ENCODE peak calls at places on chromosome 12, in eight cellular contexts. Y, K, L, R, P, O, Z and S are unnamed samples.
A peak's percentile ranks its signal among the peaks of the same experiment; 100 is the strongest.

GRCh38 chr12:4117386-4118016 is 156.1 kb upstream of the CCND2 start:
- DNase-seq in Y (no peak), L (no peak), Z (no peak), O (no peak), R (no peak), P (no peak), K (no peak), S (no peak)

GRCh38 chr12:101824831-101825230 is 5.9 kb downstream of the GNPTAB start:
- DNase-seq in R (no peak), Z (no peak), K (no peak), L (no peak), P (no peak), Y (no peak), O (no peak), S (no peak)

GRCh38 chr12:85872497-85873091 is 1.5 kb upstream of the NTS start:
- DNase-seq in Y (no peak), R (no peak), K (no peak), L (no peak), Z (peak; percentile 67), P (peak; percentile 68), O (no peak), S (no peak)

GRCh38 chr12:9761407-9761736 is 671 bp upstream of the CD69 start:
- DNase-seq in Z (no peak), K (no peak), L (no peak), Y (no peak), R (peak; percentile 83), O (no peak), P (no peak), S (no peak)

GRCh38 chr12:110758922-110759321 is 16.2 kb upstream of the PPP1CC start:
- DNase-seq in L (no peak), P (no peak), Y (no peak), R (no peak), Z (no peak), O (no peak), K (no peak), S (no peak)

GRCh38 chr12:43277630-43278267 is 274.3 kb downstream of the ADAMTS20 start:
- DNase-seq in Y (no peak), K (no peak), R (no peak), P (no peak), Z (no peak), L (no peak), O (no peak), S (no peak)

GRCh38 chr12:111384596-111384995 is 15.7 kb upstream of the PHETA1 start:
- DNase-seq in Y (no peak), P (no peak), O (no peak), R (no peak), K (no peak), L (no peak), Z (no peak), S (no peak)

GRCh38 chr12:124515981-124516380 is 51.4 kb downstream of the NCOR2 start:
- DNase-seq in Y (no peak), Z (no peak), R (no peak), O (no peak), L (no peak), K (no peak), P (no peak), S (no peak)

GRCh38 chr12:68397566-68398158 is 65.5 kb upstream of the MDM1 start:
- DNase-seq in L (no peak), Y (no peak), Z (no peak), R (no peak), P (no peak), K (no peak), O (no peak), S (no peak)

GRCh38 chr12:45336331-45336730 is 120.4 kb downstream of the ANO6 start:
- DNase-seq in R (no peak), P (no peak), O (no peak), L (no peak), Y (no peak), Z (no peak), K (no peak), S (no peak)

GRCh38 chr12:102300824-102301461 is 103.3 kb upstream of the PMCH start:
- DNase-seq in O (no peak), P (no peak), Y (no peak), Z (peak; percentile 35), K (no peak), R (no peak), L (peak; percentile 22), S (no peak)

GRCh38 chr12:124764870-124765570 is 98.6 kb downstream of the SCARB1 start:
- DNase-seq in Y (no peak), O (no peak), R (no peak), Z (no peak), K (no peak), P (no peak), L (no peak), S (no peak)

GRCh38 chr12:76611533-76611932 is 52.0 kb upstream of the OSBPL8 start:
- DNase-seq in Z (no peak), R (no peak), Y (no peak), K (no peak), O (no peak), P (no peak), L (no peak), S (no peak)

GRCh38 chr12:96989916-96990315 is 82.9 kb downstream of the NEDD1 start:
- DNase-seq in R (no peak), Z (peak; percentile 74), L (peak; percentile 5), P (peak; percentile 3), K (no peak), Y (no peak), O (no peak), S (no peak)

GRCh38 chr12:93322784-93323183 is 54.9 kb upstream of the NUDT4 start:
- DNase-seq in O (no peak), K (no peak), Y (no peak), R (no peak), Z (no peak), L (no peak), P (no peak), S (no peak)

GRCh38 chr12:102676812-102677211 is 196.4 kb upstream of the IGF1 start:
- DNase-seq in L (no peak), O (no peak), P (no peak), Z (no peak), R (no peak), Y (no peak), K (no peak), S (no peak)

GRCh38 chr12:16229676-16230075 is 47.8 kb downstream of the SLC15A5 start:
- DNase-seq in K (no peak), L (no peak), R (no peak), Y (no peak), Z (no peak), O (no peak), P (no peak), S (no peak)

GRCh38 chr12:57929092-57929830 is 12.1 kb upstream of the ATP23 start:
- DNase-seq in R (no peak), Y (no peak), Z (no peak), P (no peak), O (no peak), L (no peak), K (no peak), S (no peak)